ENCODE peak calls at places on chromosomes 11 and 22, in eight cellular contexts. W is GM23338; O is AG09319; Q is cardiac muscle cell; N is fibroblast of lung; T is heart right ventricle; I is fibroblast of gingiva; J is stimulated activated CD4-positive, alpha-beta T cell treated with anti-CD3 and anti-CD28 coated beads, TNF-alpha, amount 100 ng/mL, for 48 hours. C is an unnamed sample.

GRCh38 chr22:24208012-24208749 is 26.9 kb downstream of the SUSD2 start:
- DNase-seq in W (no peak), O (peak; percentile 84), Q (no peak), N (peak; percentile 99), T (no peak), I (peak; percentile 96), J (no peak), C (peak; percentile 90)

GRCh38 chr11:119453881-119454280 is 30.9 kb upstream of the THY1 start:
- DNase-seq in W (no peak), O (no peak), Q (no peak), N (no peak), T (no peak), I (no peak), J (no peak), C (no peak)

GRCh38 chr11:26134481-26135355 is 197.2 kb upstream of the ANO3 start:
- DNase-seq in W (peak; percentile 62), O (no peak), Q (peak; percentile 16), N (peak; percentile 20), T (no peak), I (peak; percentile 34), J (no peak), C (peak; percentile 3)

GRCh38 chr22:28557184-28557583 is 122.5 kb downstream of the TTC28 start:
- DNase-seq in W (no peak), O (no peak), Q (no peak), N (no peak), T (no peak), I (no peak), J (no peak), C (no peak)

GRCh38 chr22:44338906-44339305 is 26.2 kb upstream of the SHISAL1 start:
- DNase-seq in W (no peak), O (no peak), Q (no peak), N (no peak), T (no peak), I (no peak), J (no peak), C (no peak)

GRCh38 chr11:119093951-119094815 is 7.5 kb downstream of the DPAGT1 start:
- DNase-seq in W (peak; percentile 48), O (no peak), Q (peak; percentile 49), N (peak; percentile 50), T (peak; percentile 39), I (peak; percentile 49), J (no peak), C (no peak)

GRCh38 chr11:60899021-60899936 is 7.1 kb downstream of the PRPF19 start:
- DNase-seq in W (peak; percentile 74), O (peak; percentile 27), Q (peak; percentile 62), N (peak; percentile 54), T (no peak), I (peak; percentile 60), J (no peak), C (peak; percentile 52)

GRCh38 chr11:126465573-126466287 is 110.2 kb downstream of the ST3GAL4 start:
- DNase-seq in W (no peak), O (no peak), Q (no peak), N (no peak), T (no peak), I (no peak), J (no peak), C (no peak)

GRCh38 chr11:21814169-21814568 is 378.7 kb upstream of the ANO5 start:
- DNase-seq in W (no peak), O (no peak), Q (no peak), N (peak; percentile 2), T (no peak), I (no peak), J (no peak), C (no peak)

GRCh38 chr11:66846671-66847091 is 3.4 kb downstream of the RCE1 start:
- DNase-seq in W (no peak), O (no peak), Q (no peak), N (no peak), T (no peak), I (peak; percentile 44), J (no peak), C (no peak)

GRCh38 chr22:39316440-39317083 is 2.9 kb downstream of the RPL3 start:
- DNase-seq in W (peak; percentile 81), O (peak; percentile 85), Q (peak; percentile 83), N (peak; percentile 93), T (peak; percentile 62), I (peak; percentile 90), J (peak; percentile 69), C (peak; percentile 92)

GRCh38 chr11:129620705-129621104 is 194.9 kb upstream of the TMEM45B start:
- DNase-seq in W (no peak), O (no peak), Q (no peak), N (peak; percentile 57), T (no peak), I (peak; percentile 11), J (no peak), C (no peak)

GRCh38 chr22:44147821-44148574 is 32.7 kb upstream of the PARVG start:
- DNase-seq in W (peak; percentile 97), O (no peak), Q (peak; percentile 26), N (peak; percentile 83), T (no peak), I (no peak), J (no peak), C (no peak)

GRCh38 chr11:117921456-117921855 is 7.7 kb downstream of the TMPRSS13 start:
- DNase-seq in W (no peak), O (no peak), Q (no peak), N (no peak), T (no peak), I (no peak), J (no peak), C (no peak)

GRCh38 chr11:67483498-67483798 is 622 bp downstream of the AIP start:
- DNase-seq in W (no peak), O (no peak), Q (no peak), N (no peak), T (no peak), I (no peak), J (no peak), C (no peak)

GRCh38 chr11:59182457-59183151 is 10.7 kb downstream of the DTX4 start:
- DNase-seq in W (peak; percentile 87), O (no peak), Q (no peak), N (no peak), T (no peak), I (no peak), J (no peak), C (no peak)

GRCh38 chr11:66680966-66681645 is 3.4 kb upstream of the RBM4B start:
- DNase-seq in W (no peak), O (no peak), Q (no peak), N (no peak), T (no peak), I (no peak), J (no peak), C (no peak)

GRCh38 chr22:35894464-35894878 is 134.2 kb downstream of the RBFOX2 start:
- DNase-seq in W (no peak), O (no peak), Q (peak; percentile 73), N (no peak), T (no peak), I (peak; percentile 35), J (no peak), C (no peak)

GRCh38 chr22:19719055-19719482 is 4.3 kb upstream of the GP1BB start:
- DNase-seq in W (no peak), O (no peak), Q (peak; percentile 72), N (no peak), T (peak; percentile 54), I (no peak), J (no peak), C (no peak)

GRCh38 chr22:46453829-46454220 is 83.6 kb downstream of the CELSR1 start:
- DNase-seq in W (no peak), O (no peak), Q (no peak), N (no peak), T (no peak), I (no peak), J (no peak), C (no peak)

GRCh38 chr11:20117291-20117690 is 43.0 kb downstream of the DBX1 start:
- DNase-seq in W (no peak), O (no peak), Q (no peak), N (peak; percentile 75), T (no peak), I (no peak), J (no peak), C (no peak)

GRCh38 chr22:41776381-41776780 is 24.1 kb upstream of the CCDC134 start:
- DNase-seq in W (no peak), O (no peak), Q (no peak), N (no peak), T (no peak), I (no peak), J (no peak), C (no peak)

GRCh38 chr22:29727248-29727551 is 7.4 kb downstream of the CABP7 start:
- DNase-seq in W (peak; percentile 81), O (no peak), Q (peak; percentile 37), N (no peak), T (peak; percentile 47), I (peak; percentile 40), J (no peak), C (peak; percentile 21)

GRCh38 chr11:87645626-87646025 is 529.6 kb downstream of the RAB38 start:
- DNase-seq in W (no peak), O (no peak), Q (no peak), N (no peak), T (no peak), I (no peak), J (no peak), C (no peak)

GRCh38 chr11:72081856-72082255 is 1.2 kb downstream of the LRRC51 start:
- DNase-seq in W (no peak), O (no peak), Q (no peak), N (no peak), T (no peak), I (no peak), J (no peak), C (no peak)

C was measured in fibroblast of the conjunctiva.